ENCODE peak calls at places on chromosomes 2 and 18, in four cellular contexts. J is OCI-LY7, M is sigmoid colon, W is adipocyte. O is an unnamed sample.
A peak's percentile ranks its signal among the peaks of the same experiment; 100 is the strongest.

GRCh38 chr2:104332733-104333132 is 521.2 kb upstream of the POU3F3 start:
- DNase-seq in M (no peak), J (no peak), W (no peak), O (no peak)

GRCh38 chr2:71927757-71928715 is 219.6 kb downstream of the CYP26B1 start:
- DNase-seq in M (no peak), W (no peak), J (no peak), O (no peak)

GRCh38 chr2:218711550-218711929 is 905 bp downstream of the TTLL4 start:
- DNase-seq in M (no peak), J (peak; percentile 23), W (peak; percentile 23), O (no peak)

GRCh38 chr2:105320651-105321215 is 8.8 kb downstream of the TGFBRAP1 start:
- DNase-seq in M (no peak), J (no peak), W (no peak), O (no peak)

GRCh38 chr2:20186078-20186854 is 38.7 kb downstream of the SDC1 start:
- DNase-seq in W (no peak), J (no peak), M (no peak), O (peak; percentile 49)

GRCh38 chr2:205660521-205661124 is 21.7 kb upstream of the NRP2 start:
- DNase-seq in M (peak; percentile 82), W (peak; percentile 88), J (no peak), O (no peak)

GRCh38 chr2:112182581-112183034 is 44.4 kb downstream of the FBLN7 start:
- DNase-seq in M (no peak), J (no peak), W (no peak), O (no peak)

GRCh38 chr2:69493268-69493667 is 56.0 kb upstream of the NFU1 start:
- DNase-seq in W (no peak), M (no peak), J (no peak), O (no peak)

GRCh38 chr2:167136876-167137579 is 248.7 kb downstream of the XIRP2 start:
- DNase-seq in J (no peak), W (no peak), M (no peak), O (no peak)

GRCh38 chr18:55097406-55098170 is 138.3 kb upstream of the CCDC68 start:
- DNase-seq in M (no peak), J (no peak), W (peak; percentile 32), O (no peak)

GRCh38 chr2:234686088-234686890 is 189.4 kb upstream of the ARL4C start:
- DNase-seq in M (no peak), J (no peak), W (peak; percentile 23), O (no peak)

GRCh38 chr2:126650994-126651393 is 5.0 kb upstream of the GYPC start:
- DNase-seq in W (no peak), M (no peak), J (no peak), O (no peak)

GRCh38 chr18:54613174-54613573 is 22.1 kb downstream of the DYNAP start:
- DNase-seq in M (no peak), W (no peak), J (no peak), O (peak; percentile 34)

GRCh38 chr2:174753038-174753633 is 11.1 kb downstream of the CHRNA1 start:
- DNase-seq in W (no peak), M (no peak), J (no peak), O (no peak)

GRCh38 chr2:68487773-68488355 is 20.5 kb downstream of the APLF start:
- DNase-seq in M (no peak), W (peak; percentile 66), J (peak; percentile 56), O (no peak)

GRCh38 chr2:64485961-64486360 is 32.0 kb downstream of the LGALSL start:
- DNase-seq in W (peak; percentile 5), J (no peak), M (peak; percentile 64), O (no peak)

GRCh38 chr2:74096061-74096460 is 51.7 kb downstream of the BOLA3 start:
- DNase-seq in M (no peak), W (no peak), J (no peak), O (no peak)

GRCh38 chr2:50492452-50492851 is 539.5 kb downstream of the NRXN1 start:
- DNase-seq in M (peak; percentile 56), J (peak; percentile 67), W (peak; percentile 80), O (no peak)

GRCh38 chr18:8794133-8794986 is 89.0 kb downstream of the MTCL1 start:
- DNase-seq in M (no peak), J (no peak), W (peak; percentile 87), O (no peak)

GRCh38 chr2:144524190-144524957 is 4.5 kb upstream of the ZEB2 start:
- DNase-seq in W (peak; percentile 71), M (peak; percentile 80), J (peak; percentile 65), O (peak; percentile 67)

GRCh38 chr2:24721470-24721869 is 71.7 kb downstream of the PTRHD1 start:
- DNase-seq in W (peak; percentile 95), M (peak; percentile 86), J (no peak), O (peak; percentile 72)

GRCh38 chr18:62763101-62763521 is 47.8 kb downstream of the PHLPP1 start:
- DNase-seq in M (no peak), J (no peak), W (no peak), O (no peak)

GRCh38 chr18:50829644-50830043 is 9.8 kb upstream of the MRO start:
- DNase-seq in M (no peak), J (no peak), W (no peak), O (no peak)

GRCh38 chr18:38450876-38451275 is 885.3 kb upstream of the CELF4 start:
- DNase-seq in J (no peak), M (no peak), W (no peak), O (no peak)
- H3K4me1 ChIP-seq in J (no peaks in the 10 kb centered on the region), M (no peaks in the 10 kb centered on the region), W (no peaks in the 10 kb centered on the region), O (no peaks in the 10 kb centered on the region)

DNA sequence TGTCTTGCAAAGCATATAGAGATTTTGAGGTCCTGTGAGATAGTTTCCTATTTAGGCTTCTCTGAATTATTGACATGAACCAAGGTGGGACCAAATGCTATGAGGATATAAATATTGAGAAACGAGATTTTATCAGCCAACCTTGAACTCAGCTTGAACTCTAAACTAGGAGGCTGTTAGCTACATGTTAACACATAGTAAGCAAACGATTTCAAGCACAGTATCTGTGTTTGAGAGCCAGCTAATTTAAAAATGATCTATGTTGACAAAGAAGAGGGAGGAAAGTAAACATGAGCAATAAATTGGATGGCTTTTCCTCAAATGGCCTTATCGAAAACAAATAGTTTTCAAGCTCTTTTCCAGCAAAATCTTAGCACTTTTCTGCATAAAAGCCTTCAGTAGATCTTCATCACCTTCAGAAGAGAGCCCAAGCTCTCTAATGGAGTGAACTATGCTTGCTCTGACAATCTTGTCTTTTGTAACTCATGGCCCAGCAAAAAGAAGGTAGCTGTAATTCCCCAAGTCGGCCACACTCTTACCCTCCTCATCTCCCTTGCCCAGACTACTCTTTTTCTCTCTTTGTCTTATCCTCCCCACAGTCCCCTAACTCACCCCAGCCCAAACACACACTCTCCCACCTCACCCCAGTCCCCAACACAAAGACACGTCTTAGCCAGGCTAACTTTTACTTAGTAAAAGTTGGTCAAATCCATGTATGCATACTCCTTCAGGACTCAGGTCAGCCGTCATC is 14.7 kb downstream of the CD28 start:
- DNase-seq in M (no peak), J (no peak), W (no peak), O (no peak)
- H3K4me1 ChIP-seq in M (no peaks in the 10 kb centered on the region), J (peaks cover 52% of the 10 kb centered on the region), W (no peaks in the 10 kb centered on the region), O (no peaks in the 10 kb centered on the region)

GRCh38 chr2:85675866-85676548 is 8.0 kb upstream of the SFTPB start:
- DNase-seq in M (no peak), W (no peak), J (no peak), O (no peak)
- H3K4me1 ChIP-seq in M (no peaks in the 10 kb centered on the region), W (peaks cover 39% of the 10 kb centered on the region), J (no peaks in the 10 kb centered on the region), O (no peaks in the 10 kb centered on the region)

DNA sequence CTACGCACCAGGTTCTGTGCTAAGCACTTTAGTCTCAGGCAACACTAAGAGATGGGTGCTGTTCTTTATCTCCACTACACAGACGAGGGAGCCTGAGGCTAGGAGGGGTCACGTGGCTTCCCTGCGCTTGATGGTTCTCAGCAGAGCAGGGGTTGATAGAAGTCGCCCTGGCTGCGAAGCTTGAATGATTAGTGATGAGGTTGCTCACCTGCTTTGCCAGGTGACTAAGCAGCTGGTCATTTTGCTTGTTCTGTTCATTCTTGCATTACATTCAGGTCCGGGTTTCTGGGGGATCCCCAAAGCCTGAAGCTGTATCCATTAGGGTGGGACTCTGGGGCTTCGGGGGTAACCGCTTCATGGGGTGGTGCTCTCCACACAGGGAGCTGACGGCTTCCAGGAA is 11.8 kb downstream of the NTSR2 start:
- DNase-seq in J (no peak), W (no peak), M (peak; percentile 49), O (no peak)
- H3K4me1 ChIP-seq in J (no peaks in the 10 kb centered on the region), W (peaks cover under 1% of the 10 kb centered on the region), M (no peaks in the 10 kb centered on the region), O (no peaks in the 10 kb centered on the region)

DNA sequence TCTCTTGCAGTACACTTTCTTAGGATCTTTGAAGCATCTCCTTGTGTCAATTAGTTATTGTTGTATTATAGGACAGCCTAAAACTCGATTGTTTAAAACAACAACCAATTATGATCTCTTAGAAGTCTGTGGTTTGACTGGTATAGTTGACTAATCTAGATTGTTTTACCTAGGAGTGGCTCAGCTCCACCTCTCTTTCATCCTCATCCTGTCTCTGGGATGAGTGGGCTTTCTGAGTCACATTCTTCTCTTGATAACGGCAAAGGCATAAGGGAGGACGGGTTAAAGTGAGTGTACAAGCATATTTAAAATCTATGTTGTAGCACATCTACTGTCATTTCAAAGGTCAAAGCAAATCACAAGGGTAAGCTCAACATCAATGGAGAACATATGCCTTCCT is 102.3 kb upstream of the GULP1 start:
- DNase-seq in J (no peak), W (no peak), M (no peak), O (no peak)
- H3K4me1 ChIP-seq in J (no peaks in the 10 kb centered on the region), W (no peaks in the 10 kb centered on the region), M (no peaks in the 10 kb centered on the region), O (no peaks in the 10 kb centered on the region)

DNA sequence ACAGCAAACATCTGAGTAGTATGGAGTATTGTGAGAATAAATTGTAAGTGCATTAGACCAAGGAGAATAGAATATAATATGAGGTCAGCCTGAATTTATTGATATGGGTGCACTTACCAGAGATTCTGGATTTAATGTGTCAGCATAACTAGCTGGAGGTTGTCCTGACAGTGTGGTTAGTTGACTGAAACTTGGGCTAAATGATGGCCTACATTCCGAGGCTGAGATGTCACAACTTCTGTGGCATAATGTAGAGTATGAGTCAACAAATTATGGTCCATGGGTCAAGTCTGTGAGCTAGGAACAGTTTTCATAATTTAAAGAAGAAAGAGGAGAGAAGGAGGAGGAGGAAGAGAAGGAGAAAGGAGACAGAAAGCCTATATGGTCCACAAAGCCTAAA is 127.6 kb downstream of the QPCT start:
- DNase-seq in M (no peak), J (no peak), W (peak; percentile 89), O (no peak)
- H3K4me1 ChIP-seq in M (no peaks in the 10 kb centered on the region), J (no peaks in the 10 kb centered on the region), W (peaks cover 40% of the 10 kb centered on the region), O (peaks cover 18% of the 10 kb centered on the region)